ENCODE peak calls at places on chromosomes 11 and 22, in four cellular contexts. D, N, U and C are unnamed samples.
A peak's percentile ranks its signal among the peaks of the same experiment; 100 is the strongest.

GRCh38 chr11:12103411-12104225 is 6.8 kb upstream of the MICAL2 start:
- DNase-seq in D (no peak), U (no peak), N (no peak), C (no peak)

GRCh38 chr11:117870176-117870952 is 6.1 kb downstream of the FXYD6 start:
- DNase-seq in D (no peak), U (no peak), N (peak; percentile 91), C (no peak)

GRCh38 chr11:34075178-34075820 is 23.8 kb downstream of the CAPRIN1 start:
- DNase-seq in U (no peak), D (no peak), N (no peak), C (peak; percentile 74)

GRCh38 chr11:126280595-126280994 is 2.3 kb upstream of the TIRAP start:
- DNase-seq in N (no peak), D (no peak), U (no peak), C (no peak)

GRCh38 chr11:86068138-86068861 is 584 bp downstream of the PICALM start:
- DNase-seq in U (no peak), N (no peak), D (no peak), C (no peak)

GRCh38 chr11:15918212-15918611 is 438.1 kb downstream of the SOX6 start:
- DNase-seq in D (no peak), U (no peak), N (peak; percentile 89), C (no peak)

GRCh38 chr22:30890689-30891442 is 77.7 kb downstream of the MORC2 start:
- DNase-seq in D (peak; percentile 1), U (peak; percentile 48), N (no peak), C (no peak)

GRCh38 chr11:75275581-75275980 is 35.0 kb downstream of the TPBGL start:
- DNase-seq in U (peak; percentile 51), N (no peak), D (no peak), C (no peak)

GRCh38 chr11:44624761-44625221 is 59.3 kb downstream of the CD82 start:
- DNase-seq in N (no peak), U (no peak), D (no peak), C (no peak)

GRCh38 chr11:75527938-75528845 is 2.5 kb upstream of the GDPD5 start:
- DNase-seq in N (no peak), D (no peak), U (no peak), C (no peak)

GRCh38 chr11:65868076-65868667 is 4.4 kb downstream of the EFEMP2 start:
- DNase-seq in U (no peak), D (no peak), N (no peak), C (no peak)

GRCh38 chr11:7907121-7907520 is 23.9 kb downstream of the OR10A6 start:
- DNase-seq in U (no peak), D (no peak), N (no peak), C (no peak)

GRCh38 chr11:66478823-66479740 is 1.2 kb upstream of the DPP3 start:
- DNase-seq in U (peak; percentile 74), D (no peak), N (peak; percentile 27), C (no peak)

GRCh38 chr22:35708453-35708852 is 9.2 kb upstream of the APOL5 start:
- DNase-seq in U (no peak), N (no peak), D (no peak), C (no peak)

GRCh38 chr11:7671347-7671746 is 2.0 kb downstream of the CYB5R2 start:
- DNase-seq in N (no peak), D (no peak), U (no peak), C (no peak)

GRCh38 chr11:3929232-3929631 is 73.8 kb downstream of the STIM1 start:
- DNase-seq in N (no peak), D (no peak), U (no peak), C (no peak)

GRCh38 chr11:73171762-73172161 is 29.6 kb upstream of the FCHSD2 start:
- DNase-seq in D (no peak), N (no peak), U (no peak), C (no peak)

GRCh38 chr22:45502215-45503070 is at the start of gene FBLN1:
- DNase-seq in N (no peak), U (peak; percentile 52), D (peak; percentile 1), C (no peak)

GRCh38 chr11:43681543-43681942 is 1.0 kb downstream of the HSD17B12 start:
- DNase-seq in U (no peak), D (peak; percentile 11), N (peak; percentile 14), C (no peak)

GRCh38 chr11:63845305-63845704 is 6.4 kb downstream of the MARK2 start:
- DNase-seq in N (no peak), D (no peak), U (no peak), C (no peak)

GRCh38 chr11:111604392-111605009 is 2.3 kb downstream of the SIK2 start:
- DNase-seq in U (no peak), D (peak; percentile 46), N (peak; percentile 68), C (peak; percentile 84)

GRCh38 chr22:27032121-27032761 is 374.9 kb downstream of the MIAT start:
- DNase-seq in N (peak; percentile 18), D (no peak), U (no peak), C (no peak)

GRCh38 chr22:38704568-38705234 is 1.0 kb upstream of the GTPBP1 start:
- DNase-seq in U (no peak), D (no peak), N (no peak), C (no peak)

GRCh38 chr22:31637938-31638618 is 23.9 kb downstream of the PISD start:
- DNase-seq in U (no peak), N (no peak), D (no peak), C (no peak)

GRCh38 chr22:42807185-42807584 is 49.9 kb downstream of the ARFGAP3 start:
- DNase-seq in D (no peak), U (no peak), N (no peak), C (no peak)